ENCODE peak calls at places on chromosomes 16 and 17, in ten cellular contexts. V is H9; D is psoas muscle; O is AG09319; Q is activated CD8-positive, alpha-beta T cell treated with anti-CD3 and anti-CD28 coated beads for 36 hours; C is left ventricle myocardium inferior; Y is progenitor cell of endocrine pancreas; U is endothelial cell; S is GM23338; N is transverse colon. P is an unnamed sample.

GRCh38 chr16:49739381-49739780 is 116.5 kb downstream of the ZNF423 start:
- DNase-seq in V (peak), D (no peak), O (no peak), Q (no peak), C (no peak), Y (no peak), U (peak), S (peak), N (no peak), P (peak)

GRCh38 chr16:67641779-67642708 is 2.9 kb upstream of the CARMIL2 start:
- DNase-seq in V (no peak), D (peak), O (no peak), Q (no peak), C (peak), Y (no peak), U (no peak), S (no peak), N (no peak), P (no peak)

GRCh38 chr17:74770498-74771318 is 5.4 kb downstream of the NAT9 start:
- DNase-seq in V (peak), D (peak), O (no peak), Q (peak), C (peak), Y (peak), U (peak), S (peak), N (peak), P (peak)

GRCh38 chr16:52690468-52690867 is 143.5 kb upstream of the TOX3 start:
- DNase-seq in V (no peak), D (no peak), O (no peak), Q (no peak), C (no peak), Y (no peak), U (no peak), S (no peak), N (no peak), P (no peak)

GRCh38 chr17:12730931-12731521 is 58.3 kb upstream of the ARHGAP44 start:
- DNase-seq in V (peak), D (peak), O (no peak), Q (no peak), C (peak), Y (peak), U (no peak), S (peak), N (peak), P (peak)

GRCh38 chr17:64160378-64160777 is 30.4 kb upstream of the ERN1 start:
- DNase-seq in V (no peak), D (no peak), O (no peak), Q (no peak), C (no peak), Y (no peak), U (no peak), S (no peak), N (no peak), P (no peak)

GRCh38 chr16:13909872-13910303 is 10.1 kb upstream of the ERCC4 start:
- DNase-seq in V (no peak), D (no peak), O (no peak), Q (no peak), C (peak), Y (no peak), U (no peak), S (no peak), N (no peak), P (no peak)

GRCh38 chr16:20969386-20969785 is 68.8 kb downstream of the LYRM1 start:
- DNase-seq in V (no peak), D (no peak), O (no peak), Q (no peak), C (no peak), Y (no peak), U (no peak), S (peak), N (no peak), P (no peak)

GRCh38 chr16:12017583-12017982 is 41.0 kb downstream of the SNX29 start:
- DNase-seq in V (no peak), D (no peak), O (peak), Q (no peak), C (no peak), Y (no peak), U (no peak), S (no peak), N (no peak), P (no peak)

GRCh38 chr16:46882940-46883307 is 1.2 kb upstream of the GPT2 start:
- DNase-seq in V (no peak), D (no peak), O (no peak), Q (no peak), C (no peak), Y (no peak), U (no peak), S (no peak), N (no peak), P (no peak)

GRCh38 chr17:42819939-42820535 is 4.0 kb downstream of the BECN1 start:
- DNase-seq in V (peak), D (peak), O (no peak), Q (peak), C (peak), Y (peak), U (peak), S (peak), N (peak), P (peak)

GRCh38 chr16:2968738-2969544 is at the start of gene PAQR4:
- DNase-seq in V (peak), D (peak), O (peak), Q (peak), C (peak), Y (peak), U (peak), S (peak), N (peak), P (peak)

GRCh38 chr16:51237207-51237606 is 86.1 kb upstream of the SALL1 start:
- DNase-seq in V (no peak), D (no peak), O (no peak), Q (no peak), C (no peak), Y (no peak), U (no peak), S (no peak), N (no peak), P (no peak)

GRCh38 chr17:82225368-82226029 is 3.3 kb upstream of the SLC16A3 start:
- DNase-seq in V (no peak), D (peak), O (no peak), Q (no peak), C (no peak), Y (no peak), U (no peak), S (no peak), N (no peak), P (peak)

GRCh38 chr17:70936724-70937123 is 767.4 kb downstream of the KCNJ2 start:
- DNase-seq in V (no peak), D (no peak), O (no peak), Q (no peak), C (no peak), Y (no peak), U (no peak), S (no peak), N (no peak), P (no peak)

GRCh38 chr16:72530434-72530833 is 358.5 kb upstream of the PMFBP1 start:
- DNase-seq in V (no peak), D (no peak), O (no peak), Q (no peak), C (no peak), Y (no peak), U (no peak), S (peak), N (no peak), P (no peak)

GRCh38 chr16:76265434-76266045 is 11.7 kb upstream of the CNTNAP4 start:
- DNase-seq in V (peak), D (no peak), O (no peak), Q (peak), C (no peak), Y (no peak), U (peak), S (peak), N (peak), P (peak)

GRCh38 chr17:65228734-65229390 is 91.7 kb downstream of the RGS9 start:
- DNase-seq in V (no peak), D (no peak), O (no peak), Q (peak), C (no peak), Y (no peak), U (no peak), S (no peak), N (no peak), P (no peak)

GRCh38 chr16:51553910-51554309 is 402.8 kb upstream of the SALL1 start:
- DNase-seq in V (no peak), D (no peak), O (no peak), Q (no peak), C (no peak), Y (no peak), U (no peak), S (no peak), N (no peak), P (no peak)

GRCh38 chr17:81365148-81365600 is 30.1 kb upstream of the BAHCC1 start:
- DNase-seq in V (peak), D (peak), O (no peak), Q (peak), C (no peak), Y (no peak), U (no peak), S (peak), N (peak), P (peak)

GRCh38 chr17:43907425-43907981 is at the start of gene MPP2:
- DNase-seq in V (peak), D (peak), O (no peak), Q (peak), C (peak), Y (peak), U (peak), S (peak), N (peak), P (peak)
- TF ChIP-seq CTCF in V (no peak), D (peak), O (peak), Q (no peak), C (peak), Y (peak), U (no peak), S (no peak), N (no peak), P (no peak)

GRCh38 chr17:36645358-36645757 is 44.0 kb downstream of the MRM1 start:
- DNase-seq in V (no peak), D (no peak), O (no peak), Q (no peak), C (no peak), Y (no peak), U (no peak), S (no peak), N (no peak), P (no peak)
- TF ChIP-seq CTCF in V (no peak), D (no peak), O (no peak), Q (no peak), C (no peak), Y (no peak), U (no peak), S (no peak), N (no peak), P (no peak)

DNA sequence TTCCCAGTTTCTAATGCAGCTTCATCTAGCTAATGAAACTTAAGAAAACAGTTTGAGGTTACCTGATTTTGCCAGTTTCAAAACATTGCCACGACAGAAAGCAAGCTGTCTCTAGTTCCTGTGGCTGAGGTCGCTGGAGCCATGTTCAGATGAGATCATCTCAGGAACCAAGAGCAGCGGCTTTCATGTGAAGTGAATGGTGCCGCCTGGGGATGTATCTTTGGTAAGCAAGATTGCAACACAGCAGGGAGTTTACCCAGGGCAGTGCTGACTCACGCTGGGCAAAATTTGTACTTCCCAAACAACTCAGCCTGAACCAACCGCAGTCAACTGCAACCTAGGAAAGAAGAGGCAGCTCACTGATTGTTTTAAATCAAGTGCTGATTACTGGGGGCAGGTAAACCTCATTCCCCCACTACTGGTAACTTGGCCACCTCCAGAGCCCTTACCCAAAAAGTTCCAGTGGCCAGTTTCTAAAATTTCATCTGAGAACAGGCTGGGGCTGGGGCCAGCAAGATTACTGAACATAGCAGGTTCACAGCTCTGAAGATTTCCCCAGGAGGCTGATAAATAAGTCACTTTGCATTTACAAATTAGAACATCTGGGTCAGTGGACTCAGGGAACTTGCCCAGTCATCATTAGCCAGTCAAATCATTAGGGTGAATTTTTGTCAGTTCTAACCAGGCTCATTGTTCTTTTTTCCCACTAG is at the start of gene RFFL:
- DNase-seq in V (peak), D (peak), O (peak), Q (peak), C (peak), Y (peak), U (peak), S (peak), N (peak), P (peak)
- TF ChIP-seq CTCF in V (no peak), D (no peak), O (peak), Q (no peak), C (peak), Y (no peak), U (no peak), S (no peak), N (no peak), P (no peak)

GRCh38 chr17:28141783-28142182 is 99.3 kb downstream of the NLK start:
- DNase-seq in V (no peak), D (no peak), O (no peak), Q (no peak), C (no peak), Y (no peak), U (no peak), S (no peak), N (no peak), P (no peak)
- TF ChIP-seq CTCF in V (no peak), D (no peak), O (no peak), Q (no peak), C (no peak), Y (no peak), U (no peak), S (no peak), N (no peak), P (no peak)

GRCh38 chr17:31857920-31858646 is 961 bp downstream of the COPRS start:
- DNase-seq in V (no peak), D (no peak), O (no peak), Q (no peak), C (no peak), Y (no peak), U (no peak), S (no peak), N (no peak), P (no peak)

GRCh38 chr17:31854672-31855071 is 4.4 kb downstream of the COPRS start:
- DNase-seq in V (no peak), D (no peak), O (no peak), Q (no peak), C (no peak), Y (no peak), U (no peak), S (no peak), N (no peak), P (no peak)

GRCh38 chr17:31859487-31860008 is 504 bp upstream of the COPRS start:
- DNase-seq in V (peak), D (no peak), O (no peak), Q (no peak), C (no peak), Y (no peak), U (no peak), S (peak), N (no peak), P (no peak)

GRCh38 chr17:31856750-31857149 is 2.3 kb downstream of the COPRS start:
- DNase-seq in V (no peak), D (no peak), O (no peak), Q (no peak), C (no peak), Y (no peak), U (no peak), S (no peak), N (no peak), P (no peak)

GRCh38 chr17:31858647-31859486 is at the start of gene COPRS:
- DNase-seq in V (peak), D (peak), O (peak), Q (peak), C (peak), Y (peak), U (peak), S (peak), N (peak), P (peak)
- TF ChIP-seq CTCF in V (no peak), D (no peak), O (no peak), Q (no peak), C (peak), Y (peak), U (no peak), S (no peak), N (no peak), P (no peak)

DNA sequence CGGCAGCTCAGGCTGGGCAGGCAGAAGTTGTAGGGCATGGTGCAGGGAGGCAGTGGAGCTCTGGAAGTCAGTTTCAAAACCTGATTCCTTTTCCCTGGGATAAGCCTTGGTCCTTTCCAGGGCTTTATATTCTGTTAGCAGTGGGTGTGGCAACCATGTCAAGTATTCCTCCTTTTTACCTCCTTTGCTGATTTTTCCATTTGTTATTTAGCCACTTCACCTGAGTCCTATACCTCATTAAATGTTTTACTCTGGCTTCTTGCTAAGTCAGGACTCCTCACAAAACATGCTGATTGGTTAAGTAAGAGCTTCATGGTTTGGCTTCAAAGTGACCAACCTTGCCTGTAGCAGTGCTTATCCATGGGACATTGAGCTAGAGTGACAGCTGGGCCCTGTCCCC is at the start of gene KRT33B:
- DNase-seq in V (no peak), D (no peak), O (no peak), Q (no peak), C (no peak), Y (no peak), U (no peak), S (no peak), N (no peak), P (no peak)
- TF ChIP-seq CTCF in V (no peak), D (no peak), O (no peak), Q (no peak), C (no peak), Y (no peak), U (no peak), S (no peak), N (no peak), P (no peak)